ENCODE peak calls at places on chromosomes 5 and 9, in ten cellular contexts. D is H1, J is heart left ventricle, C is PC-3, V is Panc1, N is PC-9, L is tibial artery, P is uterus, G is IMR-90, W is cardiac muscle cell. R is an unnamed sample. For H3K4me1, the result is how much of the 10 kb centered on the place peaks cover.

GRCh38 chr5:119019431-119020348 is 31.3 kb upstream of the DTWD2 start:
- DNase-seq in C (no peak), V (no peak), N (no peak), W (no peak), D (no peak), P (no peak), L (no peak), J (no peak), G (no peak), R (no peak)

GRCh38 chr5:56123531-56124243 is 109.4 kb downstream of the ANKRD55 start:
- DNase-seq in N (peak), J (peak), W (peak), L (peak), V (peak), P (peak), G (peak), C (peak), D (peak), R (peak)

GRCh38 chr5:83035373-83036170 is 41.6 kb downstream of the TMEM167A start:
- DNase-seq in D (no peak), L (no peak), N (no peak), J (peak), V (no peak), P (no peak), G (no peak), W (no peak), C (no peak), R (peak)

GRCh38 chr5:1772634-1773033 is 27.0 kb downstream of the MRPL36 start:
- DNase-seq in N (no peak), P (no peak), J (no peak), C (peak), G (peak), L (no peak), V (no peak), W (peak), D (no peak), R (no peak)

GRCh38 chr5:140042551-140043507 is at the start of gene NRG2:
- DNase-seq in V (peak), G (peak), N (peak), L (peak), J (peak), P (peak), D (peak), W (peak), C (peak), R (peak)

GRCh38 chr9:12775963-12776774 is 1.3 kb downstream of the LURAP1L start:
- DNase-seq in V (no peak), L (peak), W (peak), N (peak), P (peak), D (peak), J (peak), G (peak), C (peak), R (peak)

GRCh38 chr5:58002318-58002717 is 457.6 kb downstream of the PLK2 start:
- DNase-seq in N (peak), L (no peak), W (peak), V (peak), J (no peak), G (peak), C (peak), D (no peak), P (no peak), R (no peak)

GRCh38 chr5:72608297-72608696 is 101.1 kb upstream of the ZNF366 start:
- DNase-seq in G (peak), L (no peak), N (no peak), C (no peak), J (peak), W (peak), P (no peak), D (no peak), V (no peak), R (peak)

GRCh38 chr9:137445275-137445807 is 4.2 kb upstream of the ENTPD8 start:
- DNase-seq in D (peak), G (peak), C (peak), L (peak), W (peak), N (peak), V (peak), J (peak), P (peak), R (peak)

GRCh38 chr5:180101451-180102105 is 30.0 kb upstream of the RNF130 start:
- DNase-seq in N (no peak), C (no peak), W (no peak), L (no peak), J (no peak), V (no peak), D (no peak), P (no peak), G (no peak), R (no peak)

GRCh38 chr5:154610321-154611154 is 132.5 kb upstream of the HAND1 start:
- DNase-seq in J (peak), P (peak), G (peak), N (peak), C (peak), W (peak), L (peak), D (peak), V (peak), R (peak)

GRCh38 chr5:98415663-98416062 is 357.8 kb upstream of the RGMB start:
- DNase-seq in N (no peak), W (no peak), D (no peak), P (no peak), V (no peak), G (no peak), C (no peak), L (no peak), J (no peak), R (no peak)

GRCh38 chr5:104540448-104540847 is 977.9 kb upstream of the NUDT12 start:
- DNase-seq in P (no peak), N (no peak), V (no peak), C (peak), G (peak), L (no peak), J (no peak), D (no peak), W (peak), R (no peak)

GRCh38 chr9:119801311-119801710 is 432.1 kb upstream of the BRINP1 start:
- DNase-seq in L (peak), N (no peak), V (no peak), W (no peak), C (no peak), P (no peak), J (no peak), G (no peak), D (no peak), R (no peak)

GRCh38 chr5:52452098-52452497 is 335.6 kb upstream of the ITGA1 start:
- DNase-seq in L (no peak), J (no peak), D (no peak), W (no peak), V (no peak), G (no peak), C (no peak), P (no peak), N (no peak), R (no peak)

GRCh38 chr9:95937131-95937530 is 61.6 kb downstream of the ERCC6L2 start:
- DNase-seq in C (no peak), J (no peak), L (no peak), W (no peak), G (no peak), D (no peak), P (no peak), V (no peak), N (no peak), R (no peak)

GRCh38 chr5:42876375-42876844 is 64.7 kb upstream of the SELENOP start:
- DNase-seq in D (no peak), V (no peak), L (no peak), W (peak), P (no peak), N (no peak), J (no peak), G (no peak), C (no peak), R (no peak)

GRCh38 chr5:133827830-133828229 is 140.6 kb downstream of the C5orf15 start:
- DNase-seq in J (no peak), C (no peak), G (no peak), L (no peak), V (no peak), P (no peak), W (no peak), D (no peak), N (no peak), R (no peak)

GRCh38 chr5:133830281-133830680 is 138.1 kb downstream of the C5orf15 start:
- DNase-seq in P (no peak), G (no peak), D (no peak), J (no peak), L (no peak), V (no peak), N (no peak), W (no peak), C (no peak), R (no peak)

GRCh38 chr5:133829786-133830185 is 138.6 kb downstream of the C5orf15 start:
- DNase-seq in L (no peak), W (no peak), V (no peak), G (no peak), J (no peak), D (no peak), N (no peak), P (no peak), C (no peak), R (no peak)

GRCh38 chr5:133827001-133827400 is 141.4 kb downstream of the C5orf15 start:
- DNase-seq in V (no peak), P (no peak), G (no peak), L (no peak), W (no peak), D (no peak), N (peak), C (no peak), J (no peak), R (no peak)

DNA sequence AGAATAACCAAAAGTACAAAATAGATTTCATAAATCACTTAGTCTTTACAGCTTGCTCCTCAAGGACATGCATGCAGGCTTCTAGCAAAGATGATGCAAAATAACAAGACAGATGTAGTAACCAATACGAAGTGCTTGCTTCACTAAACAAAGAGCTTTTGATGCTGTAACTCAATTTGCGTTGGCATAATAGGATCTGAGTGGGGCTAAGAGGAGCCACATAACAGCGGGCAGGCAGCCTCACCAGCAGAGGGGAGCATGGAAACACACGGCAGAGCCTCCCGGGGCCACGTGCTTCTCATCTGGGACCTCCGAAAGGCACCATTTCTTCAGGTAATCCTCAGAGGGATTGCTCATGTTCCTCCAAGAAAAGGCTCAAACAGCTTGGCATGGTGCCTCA is 139.7 kb downstream of the C5orf15 start:
- DNase-seq in G (no peak), P (no peak), N (no peak), V (no peak), W (no peak), D (no peak), L (no peak), C (no peak), J (no peak), R (no peak)
- H3K4me1 ChIP-seq in G (under half), P (under half), N (under half), V (under half), W (under half), D (under half), L (under half), C (under half), J (under half), R (under half)

GRCh38 chr5:143336485-143336884 is 67.0 kb downstream of the NR3C1 start:
- DNase-seq in V (no peak), P (no peak), G (no peak), C (no peak), L (no peak), W (no peak), N (no peak), D (no peak), J (peak), R (no peak)
- H3K4me1 ChIP-seq in V (under half), P (under half), G (under half), C (under half), L (under half), W (under half), N (under half), D (under half), J (under half), R (half or more)

GRCh38 chr9:35835216-35835604 is 6.2 kb downstream of the TMEM8B start:
- DNase-seq in L (no peak), D (no peak), W (peak), N (no peak), C (peak), P (no peak), V (no peak), G (no peak), J (no peak), R (no peak)
- H3K4me1 ChIP-seq in L (under half), D (under half), W (under half), N (under half), C (under half), P (under half), V (under half), G (under half), J (under half), R (under half)

GRCh38 chr9:73090214-73090613 is 61.5 kb upstream of the ANXA1 start:
- DNase-seq in J (no peak), L (no peak), N (no peak), C (no peak), P (no peak), D (no peak), G (no peak), V (no peak), W (no peak), R (no peak)
- H3K4me1 ChIP-seq in J (under half), L (under half), N (under half), C (under half), P (under half), D (under half), G (under half), V (under half), W (under half), R (under half)

GRCh38 chr9:123234853-123235252 is 33.5 kb downstream of the STRBP start:
- DNase-seq in N (no peak), J (no peak), P (no peak), C (no peak), L (no peak), G (no peak), V (no peak), D (no peak), W (no peak), R (no peak)

GRCh38 chr9:123235448-123235847 is 32.9 kb downstream of the STRBP start:
- DNase-seq in V (no peak), G (no peak), W (no peak), N (no peak), P (no peak), C (no peak), J (no peak), D (no peak), L (no peak), R (no peak)

GRCh38 chr9:123237220-123237619 is 31.2 kb downstream of the STRBP start:
- DNase-seq in P (no peak), J (no peak), N (no peak), L (no peak), D (no peak), V (no peak), C (no peak), G (no peak), W (no peak), R (no peak)

GRCh38 chr9:123232332-123232731 is 36.1 kb downstream of the STRBP start:
- DNase-seq in P (no peak), L (no peak), C (no peak), N (no peak), D (no peak), J (no peak), V (no peak), W (no peak), G (no peak), R (no peak)
- H3K4me1 ChIP-seq in P (under half), L (under half), C (under half), N (under half), D (under half), J (under half), V (under half), W (under half), G (under half), R (under half)

DNA sequence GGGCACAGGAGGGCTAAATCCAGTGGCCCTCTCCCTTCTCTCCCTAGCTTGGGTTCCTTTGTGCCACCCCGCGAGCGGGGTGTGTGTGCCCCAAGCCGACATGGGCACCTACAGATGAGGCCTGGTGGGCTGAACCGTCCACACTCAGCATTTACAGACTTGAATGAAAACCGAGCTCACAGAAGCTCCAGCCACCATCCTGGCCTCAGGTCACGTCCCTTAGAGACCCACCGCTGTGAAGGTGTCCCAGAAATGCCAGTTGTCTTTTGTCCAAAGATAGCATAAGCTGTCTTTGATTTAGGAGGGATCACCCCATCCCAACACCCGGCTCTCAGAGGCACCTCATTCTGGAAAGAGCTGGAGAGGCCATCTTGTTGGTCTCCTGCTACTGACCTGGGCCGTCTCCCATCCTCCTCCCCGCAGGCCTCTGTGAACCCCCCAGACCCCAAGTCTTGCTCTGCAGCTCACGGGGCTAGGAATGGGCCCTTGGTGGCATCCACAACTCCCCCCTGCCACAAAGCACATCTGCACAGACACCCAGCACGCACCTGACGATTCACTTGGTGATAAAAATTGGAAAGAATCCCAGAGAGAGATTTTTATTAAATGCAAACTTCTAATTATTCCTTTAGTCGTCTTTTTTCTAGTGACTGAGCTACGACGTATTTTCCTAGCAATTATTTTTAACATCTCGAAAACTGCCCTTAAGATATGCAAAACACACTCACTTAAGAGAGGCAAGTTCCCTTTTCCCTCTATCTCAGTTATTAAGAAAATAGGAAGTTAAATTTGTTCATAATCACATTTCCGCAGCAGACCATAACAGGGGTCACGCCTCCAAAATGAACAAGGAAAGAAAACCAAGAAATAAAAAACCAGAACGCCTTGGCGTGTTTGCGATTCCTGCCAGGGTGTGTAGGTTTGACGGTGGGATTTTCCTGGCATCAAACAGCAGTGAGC is 80.5 kb upstream of the LMX1B start:
- DNase-seq in G (no peak), C (no peak), W (no peak), V (no peak), L (no peak), N (no peak), P (no peak), J (no peak), D (no peak), R (no peak)
- H3K4me1 ChIP-seq in G (under half), C (under half), W (under half), V (under half), L (under half), N (under half), P (under half), J (under half), D (under half), R (under half)

DNA sequence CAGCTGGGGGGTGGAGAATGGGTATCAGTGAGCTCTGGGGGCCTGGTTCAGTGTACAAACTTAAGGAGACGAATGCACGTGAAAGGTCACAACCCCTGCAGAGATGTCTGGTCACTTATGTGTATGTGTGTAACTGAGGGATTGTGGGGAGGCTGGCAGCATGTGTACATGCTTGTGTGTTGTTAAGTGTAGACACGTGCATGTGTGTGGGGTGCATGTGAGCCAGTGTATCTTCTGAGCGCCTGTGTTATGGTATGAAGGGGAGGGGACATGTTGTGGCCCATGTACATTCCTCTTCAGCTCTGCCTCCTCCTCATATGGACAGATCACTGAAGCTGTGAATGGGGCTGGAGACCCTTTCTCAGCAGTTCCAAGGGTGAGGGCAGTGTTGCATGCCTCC is 2.0 kb downstream of the TMEM8B start:
- DNase-seq in W (no peak), C (no peak), V (no peak), L (no peak), D (no peak), G (no peak), P (no peak), N (no peak), J (no peak), R (no peak)
- H3K4me1 ChIP-seq in W (under half), C (under half), V (under half), L (half or more), D (under half), G (under half), P (under half), N (under half), J (under half), R (half or more)

GRCh38 chr9:3856592-3856991 is 330.8 kb upstream of the RFX3 start:
- DNase-seq in L (no peak), C (peak), D (no peak), J (no peak), W (peak), V (no peak), P (no peak), N (no peak), G (peak), R (no peak)
- H3K4me1 ChIP-seq in L (under half), C (under half), D (under half), J (under half), W (under half), V (under half), P (under half), N (under half), G (under half), R (under half)

GRCh38 chr5:165624547-165624946 is 2119.1 kb downstream of the MAT2B start:
- DNase-seq in D (no peak), G (no peak), W (no peak), J (no peak), C (no peak), N (no peak), V (no peak), P (no peak), L (no peak), R (no peak)
- H3K4me1 ChIP-seq in D (under half), G (under half), W (under half), J (under half), C (under half), N (under half), V (under half), P (under half), L (under half), R (under half)

R was measured in left ventricle myocardium inferior.